ENCODE peak calls at places on chromosome 14, in seven cellular contexts. K, Q, J, R, A, L and V are unnamed samples.
A peak's percentile ranks its signal among the peaks of the same experiment; 100 is the strongest.

GRCh38 chr14:74945261-74945851 is 10.0 kb downstream of the PGF start:
- DNase-seq in K (no peak), J (peak; percentile 53), R (peak; percentile 32), A (peak; percentile 67), L (no peak), Q (peak; percentile 75), V (no peak)

GRCh38 chr14:100538566-100539318 is 48.5 kb downstream of the BEGAIN start:
- DNase-seq in L (no peak), R (no peak), Q (no peak), K (no peak), A (peak; percentile 15), J (no peak), V (no peak)

GRCh38 chr14:88142990-88143389 is 138.1 kb downstream of the GPR65 start:
- DNase-seq in A (no peak), R (no peak), K (no peak), Q (no peak), L (no peak), J (no peak), V (no peak)

GRCh38 chr14:56131865-56132830 is 13.9 kb downstream of the PELI2 start:
- DNase-seq in Q (no peak), K (no peak), J (no peak), R (peak; percentile 10), L (peak; percentile 32), A (peak; percentile 42), V (no peak)

GRCh38 chr14:49961270-49962222 is 68.7 kb downstream of the ARF6 start:
- DNase-seq in K (no peak), J (no peak), Q (no peak), A (no peak), L (no peak), R (no peak), V (no peak)

GRCh38 chr14:90487031-90487430 is 90.2 kb downstream of the CALM1 start:
- DNase-seq in L (peak; percentile 90), A (peak; percentile 82), K (no peak), Q (no peak), J (no peak), R (no peak), V (no peak)

GRCh38 chr14:104596927-104597351 is 7.6 kb downstream of the TMEM179 start:
- DNase-seq in K (no peak), Q (no peak), J (no peak), L (no peak), A (no peak), R (no peak), V (no peak)

GRCh38 chr14:37150414-37150813 is 22.0 kb downstream of the SLC25A21 start:
- DNase-seq in J (no peak), K (no peak), Q (peak; percentile 44), R (peak; percentile 62), L (peak; percentile 11), A (no peak), V (peak; percentile 26)

GRCh38 chr14:52262600-52262999 is 4.9 kb upstream of the PTGDR start:
- DNase-seq in R (no peak), Q (no peak), A (no peak), L (no peak), J (no peak), K (no peak), V (no peak)